ENCODE peak calls at places on chromosomes 7 and 10, in eight cellular contexts. N, D, I, U, R, E, W and P are unnamed samples.

GRCh38 chr10:44952779-44953231 is 6.8 kb upstream of the RASSF4 start:
- DNase-seq in N (no peak), D (peak), I (no peak), U (no peak), R (no peak), E (no peak), W (no peak), P (no peak)

GRCh38 chr7:27364344-27364758 is 121.7 kb downstream of the EVX1 start:
- DNase-seq in N (no peak), D (no peak), I (peak), U (peak), R (no peak), E (no peak), W (no peak), P (peak)

GRCh38 chr7:77813180-77813579 is 14.6 kb downstream of the PHTF2 start:
- DNase-seq in N (no peak), D (no peak), I (no peak), U (no peak), R (no peak), E (no peak), W (no peak), P (no peak)

GRCh38 chr7:90709501-90710465 is 113.7 kb downstream of the CDK14 start:
- DNase-seq in N (no peak), D (no peak), I (peak), U (peak), R (no peak), E (no peak), W (no peak), P (no peak)

GRCh38 chr7:91883676-91884362 is 3.3 kb upstream of the MTERF1 start:
- DNase-seq in N (no peak), D (no peak), I (no peak), U (no peak), R (no peak), E (no peak), W (no peak), P (no peak)

GRCh38 chr7:155731375-155731774 is 80.9 kb downstream of the SHH start:
- DNase-seq in N (peak), D (no peak), I (no peak), U (no peak), R (no peak), E (no peak), W (no peak), P (no peak)

GRCh38 chr7:55423277-55423711 is 58.2 kb downstream of the LANCL2 start:
- DNase-seq in N (no peak), D (no peak), I (no peak), U (no peak), R (no peak), E (no peak), W (no peak), P (no peak)

GRCh38 chr7:9870674-9871073 is 1103.0 kb upstream of the PHF14 start:
- DNase-seq in N (no peak), D (no peak), I (no peak), U (no peak), R (no peak), E (no peak), W (no peak), P (no peak)

GRCh38 chr10:49153971-49154370 is 20.1 kb upstream of the FAM170B start:
- DNase-seq in N (no peak), D (no peak), I (no peak), U (no peak), R (no peak), E (no peak), W (no peak), P (no peak)

GRCh38 chr7:118305686-118306085 is 81.2 kb downstream of the ANKRD7 start:
- DNase-seq in N (no peak), D (no peak), I (no peak), U (no peak), R (no peak), E (no peak), W (no peak), P (no peak)

GRCh38 chr10:119505131-119505551 is 37.4 kb downstream of the RGS10 start:
- DNase-seq in N (no peak), D (no peak), I (no peak), U (no peak), R (no peak), E (no peak), W (no peak), P (peak)

GRCh38 chr10:95236068-95236903 is 42.2 kb downstream of the ACSM6 start:
- DNase-seq in N (no peak), D (no peak), I (no peak), U (no peak), R (no peak), E (no peak), W (peak), P (no peak)

GRCh38 chr10:91103384-91104184 is 116.9 kb upstream of the PCGF5 start:
- DNase-seq in N (no peak), D (no peak), I (no peak), U (no peak), R (peak), E (no peak), W (peak), P (no peak)

GRCh38 chr7:16344927-16345326 is 76.4 kb downstream of the CRPPA start:
- DNase-seq in N (no peak), D (no peak), I (no peak), U (no peak), R (peak), E (no peak), W (no peak), P (no peak)

GRCh38 chr10:31754803-31755624 is 173.6 kb downstream of the ARHGAP12 start:
- DNase-seq in N (peak), D (peak), I (no peak), U (no peak), R (no peak), E (no peak), W (no peak), P (no peak)

GRCh38 chr10:77268721-77269120 is 368.9 kb downstream of the KCNMA1 start:
- DNase-seq in N (no peak), D (no peak), I (no peak), U (no peak), R (no peak), E (no peak), W (no peak), P (no peak)

GRCh38 chr10:21634599-21635365 is 100.8 kb downstream of the MLLT10 start:
- DNase-seq in N (no peak), D (no peak), I (no peak), U (no peak), R (no peak), E (no peak), W (no peak), P (no peak)

GRCh38 chr7:106820321-106821217 is 44.5 kb upstream of the PIK3CG start:
- DNase-seq in N (no peak), D (no peak), I (no peak), U (no peak), R (no peak), E (no peak), W (no peak), P (no peak)

GRCh38 chr7:93910076-93910994 is 4.0 kb downstream of the GNGT1 start:
- DNase-seq in N (peak), D (no peak), I (no peak), U (peak), R (no peak), E (no peak), W (no peak), P (no peak)

GRCh38 chr7:80063855-80064254 is 70.8 kb upstream of the GNAI1 start:
- DNase-seq in N (no peak), D (no peak), I (no peak), U (no peak), R (no peak), E (no peak), W (no peak), P (no peak)

GRCh38 chr7:80054356-80054755 is 80.3 kb upstream of the GNAI1 start:
- DNase-seq in N (no peak), D (no peak), I (no peak), U (no peak), R (no peak), E (no peak), W (no peak), P (no peak)

GRCh38 chr7:80057503-80057902 is 77.1 kb upstream of the GNAI1 start:
- DNase-seq in N (no peak), D (peak), I (no peak), U (no peak), R (no peak), E (no peak), W (no peak), P (no peak)

DNA sequence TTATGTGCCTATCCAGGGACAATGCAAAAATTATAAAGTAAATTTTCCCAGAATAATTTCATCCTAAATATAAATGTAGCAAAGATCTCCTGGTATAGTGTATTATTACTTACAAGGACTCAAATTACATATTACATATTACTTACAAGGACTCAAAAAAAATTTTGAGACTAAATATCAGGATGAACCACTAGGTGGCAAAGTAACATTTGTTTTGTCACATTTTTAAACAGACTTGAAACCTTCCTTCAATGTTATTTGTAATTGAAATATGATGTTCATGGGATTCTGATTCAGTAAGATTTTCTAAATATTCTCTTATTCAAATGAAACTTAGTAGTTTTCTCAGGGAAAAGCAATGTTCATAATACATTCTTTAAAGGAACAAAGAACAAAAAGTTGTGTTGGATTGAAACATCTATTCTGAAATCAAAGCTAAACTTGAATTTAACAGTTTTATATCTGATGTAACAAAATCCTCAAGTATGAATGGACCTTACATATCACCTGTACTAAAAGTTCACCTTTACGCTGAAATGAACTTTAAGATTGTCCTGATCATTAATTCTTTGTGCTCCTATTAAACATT is 74.3 kb upstream of the GNAI1 start:
- DNase-seq in N (peak), D (peak), I (no peak), U (no peak), R (no peak), E (no peak), W (no peak), P (no peak)
- TF ChIP-seq EP300 in N (no peak), D (no peak), I (no peak), U (no peak), R (no peak), E (no peak), W (no peak), P (no peak)

DNA sequence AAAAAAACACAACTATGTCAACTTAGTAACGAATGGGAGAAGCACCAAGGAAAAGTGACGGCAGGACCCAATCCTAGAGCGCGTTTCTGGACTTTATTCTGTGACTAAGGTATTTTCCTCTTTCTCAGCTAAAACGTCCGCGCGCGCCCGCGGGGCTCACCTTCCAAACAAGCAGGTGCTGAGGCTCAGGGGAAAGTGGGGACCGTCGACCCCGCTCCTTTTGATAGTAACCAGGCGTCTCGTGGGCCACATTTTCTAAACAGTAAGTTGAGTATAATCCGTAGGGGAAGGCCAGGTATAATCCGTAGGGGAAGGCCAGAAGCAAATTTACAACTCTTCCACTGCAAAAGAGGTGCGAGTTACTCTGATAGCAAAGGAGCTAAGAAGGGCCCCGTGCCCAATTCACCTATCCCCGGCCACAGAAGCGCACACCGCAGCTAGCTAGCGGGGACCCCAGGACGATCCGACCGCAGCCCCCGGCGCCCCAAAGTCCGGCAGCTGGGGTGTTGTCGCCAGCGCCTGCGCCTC is 743 bp downstream of the MKI67 start:
- DNase-seq in N (peak), D (no peak), I (no peak), U (no peak), R (no peak), E (no peak), W (no peak), P (peak)
- H3K27ac ChIP-seq in N (peak), D (peak), I (peak), U (no peak), R (peak), E (no peak), W (peak), P (no peak)

DNA sequence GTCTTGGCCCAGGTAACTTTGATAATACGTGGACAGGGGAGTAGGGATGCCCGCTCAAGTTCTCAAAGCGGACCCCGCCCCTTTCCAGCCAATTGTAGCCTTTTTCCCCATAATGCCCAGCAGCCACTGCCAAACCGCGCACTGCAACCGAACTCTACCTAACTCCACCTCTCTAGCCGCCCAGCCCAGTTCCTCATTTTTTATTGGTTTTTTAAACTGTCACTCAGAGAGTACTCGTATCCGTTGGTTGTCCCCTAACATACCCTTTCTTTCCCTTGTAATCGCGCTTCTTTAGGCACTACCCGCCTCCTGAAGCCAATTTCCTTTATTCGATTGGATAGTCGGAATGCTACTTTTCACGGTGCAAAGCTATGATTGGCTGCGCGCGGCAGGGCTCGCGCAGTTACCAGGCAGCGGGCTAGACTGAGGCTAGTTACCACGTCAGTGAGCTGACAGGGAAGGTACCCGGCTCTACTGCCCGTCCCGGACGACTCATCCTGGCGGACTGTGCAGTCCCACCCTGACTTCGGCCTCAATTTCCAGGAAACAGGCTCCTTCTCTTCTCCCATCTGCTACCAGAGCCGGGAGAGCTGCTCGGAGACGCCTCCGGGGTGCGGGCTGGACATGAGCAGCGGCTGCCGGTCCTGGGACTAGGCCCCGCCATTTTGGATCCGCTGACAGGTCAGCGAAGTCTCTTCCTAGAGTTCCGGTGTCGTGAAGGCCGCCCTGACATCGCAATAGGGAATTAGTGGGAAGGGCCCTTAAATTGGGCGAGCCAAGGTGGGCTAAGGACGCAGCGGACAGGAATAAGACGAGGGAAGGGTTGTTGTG is at the start of gene GBF1:
- DNase-seq in N (peak), D (peak), I (peak), U (peak), R (peak), E (peak), W (peak), P (peak)
- TF ChIP-seq POLR2A in N (peak), D (peak), I (peak), U (peak), R (peak), E (peak), W (peak), P (peak)

GRCh38 chr10:132574783-132575319 is 37.3 kb downstream of the INPP5A start:
- DNase-seq in N (no peak), D (no peak), I (no peak), U (no peak), R (no peak), E (peak), W (no peak), P (no peak)
- TF ChIP-seq EP300 in N (no peak), D (no peak), I (no peak), U (no peak), R (no peak), E (no peak), W (no peak), P (no peak)

DNA sequence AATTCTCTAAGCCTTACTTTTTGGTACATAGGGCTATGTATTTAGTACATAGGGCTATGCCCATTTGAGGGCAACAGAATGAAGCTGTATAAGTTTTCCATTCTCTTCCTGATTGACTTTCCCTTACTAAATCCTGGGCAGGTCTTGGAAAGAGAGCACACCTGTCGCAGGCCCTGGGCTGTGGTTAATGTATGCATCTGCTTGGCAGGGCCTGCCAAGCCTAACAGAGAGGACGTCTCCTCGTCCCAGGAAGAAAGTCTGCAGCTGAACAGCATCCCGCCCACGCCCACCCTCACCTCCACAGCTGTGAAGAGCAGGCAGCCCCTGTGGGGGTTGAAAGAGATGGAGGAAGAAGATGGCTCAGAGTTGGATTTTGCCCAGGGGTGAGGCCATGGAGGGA is 8.9 kb upstream of the PVRIG start:
- DNase-seq in N (no peak), D (no peak), I (no peak), U (no peak), R (no peak), E (no peak), W (no peak), P (no peak)
- H3K27ac ChIP-seq in N (no peak), D (no peak), I (no peak), U (no peak), R (no peak), E (no peak), W (peak), P (peak)

GRCh38 chr7:114931656-114932011 is 9.7 kb downstream of the MDFIC start:
- DNase-seq in N (no peak), D (no peak), I (no peak), U (no peak), R (no peak), E (no peak), W (no peak), P (peak)
- TF ChIP-seq POLR2A in N (no peak), D (no peak), I (no peak), U (no peak), R (no peak), E (no peak), W (no peak), P (no peak)

DNA sequence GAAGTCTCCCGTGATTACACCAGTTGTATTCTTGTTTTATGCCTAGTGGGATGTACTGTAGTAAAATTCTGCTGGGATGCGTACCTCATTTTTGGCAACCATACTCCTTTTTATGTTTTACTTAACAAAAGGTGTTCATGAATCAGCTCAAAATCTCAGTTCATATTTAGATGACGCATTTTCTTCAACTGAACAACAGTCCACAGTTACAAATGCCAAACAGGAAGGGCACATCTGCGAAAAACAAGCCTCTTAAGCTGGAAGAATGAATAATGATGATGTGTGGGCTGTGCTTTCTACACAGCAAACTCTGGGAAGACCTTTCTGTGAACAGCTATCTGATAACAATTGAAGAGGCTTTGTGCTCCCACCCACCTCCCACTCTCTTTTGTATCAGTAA is 68.4 kb upstream of the NRBF2 start:
- DNase-seq in N (no peak), D (no peak), I (no peak), U (no peak), R (no peak), E (no peak), W (no peak), P (no peak)
- TF ChIP-seq EP300 in N (no peak), D (no peak), I (no peak), U (no peak), R (no peak), E (no peak), W (no peak), P (no peak)

GRCh38 chr10:131909014-131909808 is 8.4 kb downstream of the PPP2R2D start:
- DNase-seq in N (no peak), D (no peak), I (no peak), U (peak), R (no peak), E (no peak), W (no peak), P (no peak)
- H3K27ac ChIP-seq in N (no peak), D (no peak), I (no peak), U (no peak), R (peak), E (no peak), W (no peak), P (no peak)